ENCODE peak calls at places on chromosomes 11 and 22, in nine cellular contexts. B is small intestine, A is lower lobe of right lung, D is left ventricle myocardium inferior, P is tibial nerve, H is iPS DF 6.9, E is esophagus squamous epithelium, O is tibial artery, K is GM23338. S is an unnamed sample.

GRCh38 chr11:121494355-121495099 is 41.8 kb upstream of the SORL1-AS1 start:
- DNase-seq in B (no peak), A (no peak), D (no peak), P (no peak), H (no peak), E (no peak), O (no peak), K (peak; percentile 24), S (no peak)

GRCh38 chr22:35457729-35458546 is 58.0 kb downstream of the MCM5 start:
- DNase-seq in B (no peak), A (no peak), D (no peak), P (no peak), H (no peak), E (no peak), O (no peak), K (no peak), S (no peak)

GRCh38 chr11:104897891-104898684 is at the start of gene CASP12:
- DNase-seq in B (peak; percentile 17), A (no peak), D (no peak), P (no peak), H (no peak), E (no peak), O (no peak), K (no peak), S (no peak)

GRCh38 chr11:31412946-31413345 is 43.3 kb downstream of the DNAJC24 start:
- DNase-seq in B (no peak), A (no peak), D (no peak), P (no peak), H (no peak), E (no peak), O (no peak), K (no peak), S (no peak)

GRCh38 chr22:41966607-41967240 is 2.5 kb upstream of the SEPTIN3 start:
- DNase-seq in B (peak; percentile 70), A (no peak), D (no peak), P (no peak), H (no peak), E (no peak), O (no peak), K (peak; percentile 83), S (no peak)

GRCh38 chr11:65442952-65443351 is 20.4 kb downstream of the NEAT1 start:
- DNase-seq in B (peak; percentile 14), A (no peak), D (no peak), P (peak; percentile 8), H (no peak), E (no peak), O (peak; percentile 67), K (no peak), S (no peak)

GRCh38 chr11:32864555-32864954 is 28.1 kb upstream of the QSER1 start:
- DNase-seq in B (no peak), A (no peak), D (no peak), P (no peak), H (no peak), E (no peak), O (no peak), K (no peak), S (no peak)

GRCh38 chr11:116061322-116061721 is 557.1 kb upstream of the CADM1 start:
- DNase-seq in B (no peak), A (no peak), D (no peak), P (no peak), H (no peak), E (no peak), O (no peak), K (no peak), S (no peak)

GRCh38 chr11:114977596-114977995 is 299.3 kb downstream of the NXPE2 start:
- DNase-seq in B (no peak), A (no peak), D (no peak), P (no peak), H (no peak), E (no peak), O (no peak), K (no peak), S (no peak)

GRCh38 chr22:41836551-41836950 is 3.6 kb downstream of the SREBF2 start:
- DNase-seq in B (no peak), A (no peak), D (no peak), P (no peak), H (no peak), E (no peak), O (no peak), K (no peak), S (no peak)

GRCh38 chr22:25661067-25661466 is 80.9 kb upstream of the MYO18B start:
- DNase-seq in B (no peak), A (no peak), D (no peak), P (no peak), H (no peak), E (no peak), O (no peak), K (no peak), S (no peak)

GRCh38 chr11:63560506-63561179 is 2.5 kb downstream of the PLAAT2 start:
- DNase-seq in B (peak; percentile 25), A (peak; percentile 83), D (peak; percentile 34), P (no peak), H (no peak), E (no peak), O (peak; percentile 80), K (no peak), S (peak; percentile 68)

GRCh38 chr11:94909371-94909820 is 64.0 kb downstream of the CWC15 start:
- DNase-seq in B (no peak), A (no peak), D (no peak), P (no peak), H (no peak), E (no peak), O (no peak), K (no peak), S (no peak)

GRCh38 chr22:29641052-29641780 is 37.8 kb downstream of the NF2 start:
- DNase-seq in B (peak; percentile 13), A (no peak), D (no peak), P (no peak), H (no peak), E (no peak), O (no peak), K (no peak), S (no peak)

GRCh38 chr11:67656278-67656922 is 5.9 kb upstream of the ACY3 start:
- DNase-seq in B (no peak), A (no peak), D (no peak), P (no peak), H (no peak), E (no peak), O (no peak), K (no peak), S (no peak)

GRCh38 chr11:109914809-109915653 is 178.2 kb upstream of the ZC3H12C start:
- DNase-seq in B (no peak), A (no peak), D (no peak), P (no peak), H (no peak), E (no peak), O (no peak), K (no peak), S (no peak)

GRCh38 chr11:63622318-63622717 is 8.1 kb upstream of the PLAAT3 start:
- DNase-seq in B (no peak), A (no peak), D (no peak), P (no peak), H (no peak), E (no peak), O (peak; percentile 16), K (no peak), S (no peak)

GRCh38 chr11:61949169-61950034 is 749 bp upstream of the BEST1 start:
- DNase-seq in B (no peak), A (peak; percentile 77), D (peak; percentile 70), P (peak; percentile 76), H (no peak), E (no peak), O (peak; percentile 91), K (peak; percentile 88), S (peak; percentile 91)

GRCh38 chr11:125358254-125358840 is 137.7 kb downstream of the FEZ1 start:
- DNase-seq in B (no peak), A (no peak), D (no peak), P (no peak), H (no peak), E (no peak), O (no peak), K (no peak), S (no peak)

GRCh38 chr11:49316180-49316579 is 107.8 kb upstream of the FOLH1 start:
- DNase-seq in B (no peak), A (no peak), D (no peak), P (no peak), H (no peak), E (no peak), O (no peak), K (no peak), S (no peak)

GRCh38 chr11:76622481-76623094 is 48.0 kb downstream of the LRRC32 start:
- DNase-seq in B (no peak), A (no peak), D (no peak), P (no peak), H (no peak), E (no peak), O (peak; percentile 48), K (no peak), S (peak; percentile 57)

GRCh38 chr11:119365071-119365591 is 16.4 kb downstream of the USP2 start:
- DNase-seq in B (no peak), A (no peak), D (no peak), P (no peak), H (no peak), E (no peak), O (peak; percentile 69), K (no peak), S (no peak)

GRCh38 chr11:8684600-8685290 is 2.2 kb downstream of the RPL27A start:
- DNase-seq in B (no peak), A (no peak), D (no peak), P (no peak), H (no peak), E (no peak), O (no peak), K (no peak), S (no peak)
- H3K4me1 ChIP-seq in B (peaks cover 5% of the 10 kb centered on the region), A (peaks cover 45% of the 10 kb centered on the region), D (peaks cover 60% of the 10 kb centered on the region), P (peaks cover 23% of the 10 kb centered on the region), H (peaks cover 2% of the 10 kb centered on the region), E (peaks cover 69% of the 10 kb centered on the region), O (peaks cover 21% of the 10 kb centered on the region), K (peaks cover 29% of the 10 kb centered on the region), S (peaks cover 4% of the 10 kb centered on the region)

DNA sequence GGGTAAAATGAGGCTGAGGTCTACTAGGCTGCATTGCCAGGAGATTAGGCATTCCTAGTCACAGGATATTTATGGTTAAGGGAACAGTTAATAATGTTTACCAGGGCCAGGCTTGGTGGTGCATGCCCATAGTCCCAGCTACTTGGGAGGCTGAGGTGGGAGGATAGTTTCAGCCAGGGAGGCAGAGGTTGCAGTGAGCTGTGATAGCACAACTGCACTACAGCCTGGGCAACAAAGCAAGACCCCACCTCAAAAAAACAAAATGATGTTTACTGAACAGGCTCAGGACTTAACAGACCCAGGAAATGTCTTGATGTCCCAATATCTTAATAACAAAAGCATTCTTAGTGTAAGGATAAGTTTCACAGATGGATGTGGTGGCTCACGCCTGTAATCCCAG is 2.8 kb upstream of the MRPL16 start:
- DNase-seq in B (no peak), A (no peak), D (no peak), P (no peak), H (no peak), E (no peak), O (no peak), K (no peak), S (no peak)
- H3K4me1 ChIP-seq in B (no peaks in the 10 kb centered on the region), A (peaks cover 17% of the 10 kb centered on the region), D (peaks cover 19% of the 10 kb centered on the region), P (peaks cover 4% of the 10 kb centered on the region), H (peaks cover 2% of the 10 kb centered on the region), E (peaks cover 19% of the 10 kb centered on the region), O (peaks cover 7% of the 10 kb centered on the region), K (peaks cover 53% of the 10 kb centered on the region), S (peaks cover 2% of the 10 kb centered on the region)

GRCh38 chr22:17853066-17853465 is 78.8 kb upstream of the BID start:
- DNase-seq in B (no peak), A (no peak), D (no peak), P (no peak), H (no peak), E (no peak), O (peak; percentile 81), K (no peak), S (peak; percentile 58)
- H3K4me1 ChIP-seq in B (no peaks in the 10 kb centered on the region), A (no peaks in the 10 kb centered on the region), D (peaks cover 71% of the 10 kb centered on the region), P (peaks cover 12% of the 10 kb centered on the region), H (no peaks in the 10 kb centered on the region), E (peaks cover 40% of the 10 kb centered on the region), O (peaks cover 14% of the 10 kb centered on the region), K (no peaks in the 10 kb centered on the region), S (peaks cover 7% of the 10 kb centered on the region)

GRCh38 chr22:44157916-44158618 is 22.7 kb upstream of the PARVG start:
- DNase-seq in B (no peak), A (no peak), D (no peak), P (no peak), H (no peak), E (no peak), O (no peak), K (no peak), S (no peak)
- H3K4me1 ChIP-seq in B (no peaks in the 10 kb centered on the region), A (no peaks in the 10 kb centered on the region), D (no peaks in the 10 kb centered on the region), P (no peaks in the 10 kb centered on the region), H (peaks cover 8% of the 10 kb centered on the region), E (peaks cover 21% of the 10 kb centered on the region), O (no peaks in the 10 kb centered on the region), K (peaks cover 12% of the 10 kb centered on the region), S (no peaks in the 10 kb centered on the region)